ENCODE peak calls at places on chromosomes 5 and 9, in five cellular contexts. Z is OCI-LY7, G is Calu3, X is left ventricle myocardium inferior, I is GM10248. L is an unnamed sample.

GRCh38 chr5:157066080-157066479 is 7.2 kb upstream of the HAVCR1 start:
- DNase-seq in X (no peak), Z (no peak), G (no peak), I (no peak), L (no peak)

GRCh38 chr9:136019681-136020060 is 58.5 kb upstream of the UBAC1 start:
- DNase-seq in G (no peak), X (peak), I (no peak), Z (no peak), L (no peak)

GRCh38 chr5:107372723-107373487 is 297.8 kb downstream of the EFNA5 start:
- DNase-seq in G (no peak), X (no peak), I (no peak), Z (peak), L (no peak)

GRCh38 chr9:131630206-131630831 is 85.0 kb downstream of the PRRT1B start:
- DNase-seq in Z (no peak), X (no peak), I (peak), G (no peak), L (no peak)

GRCh38 chr9:134496413-134497282 is 145.0 kb upstream of the COL5A1 start:
- DNase-seq in X (no peak), Z (no peak), G (no peak), I (no peak), L (peak)

GRCh38 chr9:105690742-105691141 is 3.6 kb upstream of the TMEM38B start:
- DNase-seq in X (no peak), I (no peak), G (no peak), Z (no peak), L (peak)

GRCh38 chr5:128487041-128487440 is 51.0 kb downstream of the FBN2 start:
- DNase-seq in Z (no peak), X (no peak), I (no peak), G (no peak), L (no peak)

GRCh38 chr5:66617991-66618768 is 22.0 kb downstream of the MAST4 start:
- DNase-seq in Z (no peak), X (no peak), I (peak), G (no peak), L (no peak)

GRCh38 chr5:178487911-178488310 is 102.3 kb downstream of the COL23A1 start:
- DNase-seq in X (no peak), Z (no peak), G (no peak), I (no peak), L (no peak)

GRCh38 chr5:10288600-10289213 is 19.0 kb downstream of the CMBL start:
- DNase-seq in I (peak), X (peak), Z (peak), G (peak), L (peak)

GRCh38 chr9:88303785-88304495 is 84.3 kb upstream of the SPIN1 start:
- DNase-seq in Z (no peak), X (no peak), G (no peak), I (peak), L (no peak)

GRCh38 chr5:79962580-79963222 is 28.4 kb downstream of the MTX3 start:
- DNase-seq in X (no peak), G (no peak), I (no peak), Z (no peak), L (peak)

GRCh38 chr5:149420509-149421371 is 41.6 kb upstream of the IL17B start:
- DNase-seq in G (no peak), I (no peak), X (no peak), Z (no peak), L (no peak)

GRCh38 chr5:34598177-34598794 is 57.8 kb upstream of the RAI14 start:
- DNase-seq in I (no peak), Z (no peak), X (no peak), G (peak), L (peak)

GRCh38 chr5:116289276-116289675 is 204.5 kb downstream of the COMMD10 start:
- DNase-seq in X (no peak), I (no peak), Z (no peak), G (peak), L (peak)

GRCh38 chr9:125343518-125344284 is 82.1 kb downstream of the GAPVD1 start:
- DNase-seq in X (no peak), G (no peak), I (no peak), Z (no peak), L (peak)

GRCh38 chr9:10867194-10867593 is 254.4 kb upstream of the PTPRD start:
- DNase-seq in G (no peak), I (no peak), Z (no peak), X (no peak), L (no peak)

GRCh38 chr9:76905984-76906861 is at the start of gene PRUNE2:
- DNase-seq in X (peak), Z (no peak), I (peak), G (peak), L (peak)

GRCh38 chr9:117411547-117411946 is 3.3 kb downstream of the ASTN2 start:
- DNase-seq in Z (peak), I (peak), X (no peak), G (peak), L (peak)

GRCh38 chr9:4386819-4387218 is 87.0 kb upstream of the GLIS3 start:
- DNase-seq in G (peak), I (no peak), Z (no peak), X (no peak), L (peak)
- TF ChIP-seq CTCF in G (no peak), I (peak), Z (no peak), X (no peak), L (no peak)

DNA sequence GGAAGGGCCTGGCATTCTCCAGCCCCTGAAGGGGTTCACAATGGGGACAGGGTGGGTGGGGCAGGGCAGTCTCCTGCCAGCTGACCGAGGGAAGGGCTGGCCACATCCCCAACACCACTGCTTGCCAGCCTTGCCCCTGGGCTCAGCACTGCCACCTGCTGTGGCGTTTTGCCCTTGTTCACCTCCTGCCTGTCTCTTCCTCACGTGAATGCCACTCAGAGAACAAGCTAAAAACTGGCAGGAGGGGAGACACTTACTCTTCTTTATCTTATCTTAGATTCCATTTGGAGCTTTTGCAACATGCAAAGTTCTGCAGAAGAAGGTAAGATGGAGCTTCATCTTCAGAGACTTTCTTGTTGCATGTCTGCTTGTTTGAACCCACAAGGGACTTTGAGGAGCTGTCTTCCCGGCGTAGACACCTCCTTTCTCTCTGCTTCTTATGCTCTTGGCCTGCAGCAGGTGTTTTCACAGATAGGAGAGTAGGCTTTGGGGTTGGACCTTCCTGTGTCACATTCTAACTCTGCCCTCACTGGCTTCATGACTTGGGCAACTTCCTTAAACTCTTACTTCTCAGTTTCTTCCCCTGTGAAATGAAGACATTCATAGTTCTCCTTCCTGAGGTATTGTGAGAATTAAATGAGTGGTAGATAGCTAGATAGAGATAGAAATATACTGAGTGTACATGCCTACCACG is 4.1 kb downstream of the LRSAM1 start:
- DNase-seq in I (no peak), G (peak), Z (peak), X (peak), L (peak)
- TF ChIP-seq CTCF in I (peak), G (peak), Z (peak), X (peak), L (peak)

DNA sequence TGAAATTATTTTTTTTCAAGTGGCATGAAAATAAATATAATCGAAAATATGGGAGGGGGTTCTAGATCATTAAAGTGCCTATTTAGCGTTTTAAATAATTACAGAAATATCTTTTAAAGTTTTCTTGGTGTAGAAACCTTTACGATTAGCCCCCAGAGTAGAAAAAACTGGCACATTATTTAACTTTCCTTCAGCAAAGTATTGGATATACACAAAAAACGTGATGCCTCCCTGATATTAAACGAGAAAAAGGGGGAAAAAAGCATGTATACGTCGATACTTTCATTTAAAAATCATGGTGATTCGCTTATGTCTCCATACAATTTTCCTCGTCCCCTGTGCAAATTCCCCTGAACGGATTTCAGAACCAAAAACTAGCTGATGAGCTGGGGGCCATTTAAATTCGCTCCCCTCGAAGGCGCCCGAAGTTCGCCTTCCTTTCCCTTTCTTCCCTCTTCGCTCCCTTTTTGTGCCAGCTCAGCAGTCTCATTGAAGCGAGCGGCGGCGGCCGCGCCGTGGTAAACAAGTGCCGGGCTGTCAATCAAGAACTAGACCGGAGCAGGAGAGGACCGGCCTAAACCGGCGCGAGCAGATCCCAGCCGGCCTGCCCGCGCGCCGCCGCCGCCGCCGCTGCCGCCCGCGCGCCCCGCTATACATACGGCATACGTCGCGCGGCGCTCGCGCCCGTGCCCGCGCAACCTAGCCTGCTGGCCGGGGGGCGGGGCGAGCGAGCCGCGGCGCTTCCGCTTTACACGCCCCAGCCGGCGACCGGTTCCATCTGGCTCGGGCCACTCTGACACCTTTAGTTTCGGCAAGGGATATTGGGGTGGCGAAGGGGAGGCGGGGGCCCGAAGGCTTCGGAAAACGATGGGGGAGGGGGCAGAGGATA is 3.3 kb downstream of the ARRDC3 start:
- DNase-seq in X (peak), G (peak), Z (peak), I (peak), L (peak)
- TF ChIP-seq CTCF in X (no peak), G (no peak), Z (no peak), I (no peak), L (no peak)

GRCh38 chr5:177356756-177357458 is 817 bp upstream of the RGS14 start:
- DNase-seq in Z (peak), X (no peak), I (no peak), G (no peak), L (no peak)
- TF ChIP-seq CTCF in Z (no peak), X (no peak), I (no peak), G (no peak), L (no peak)

DNA sequence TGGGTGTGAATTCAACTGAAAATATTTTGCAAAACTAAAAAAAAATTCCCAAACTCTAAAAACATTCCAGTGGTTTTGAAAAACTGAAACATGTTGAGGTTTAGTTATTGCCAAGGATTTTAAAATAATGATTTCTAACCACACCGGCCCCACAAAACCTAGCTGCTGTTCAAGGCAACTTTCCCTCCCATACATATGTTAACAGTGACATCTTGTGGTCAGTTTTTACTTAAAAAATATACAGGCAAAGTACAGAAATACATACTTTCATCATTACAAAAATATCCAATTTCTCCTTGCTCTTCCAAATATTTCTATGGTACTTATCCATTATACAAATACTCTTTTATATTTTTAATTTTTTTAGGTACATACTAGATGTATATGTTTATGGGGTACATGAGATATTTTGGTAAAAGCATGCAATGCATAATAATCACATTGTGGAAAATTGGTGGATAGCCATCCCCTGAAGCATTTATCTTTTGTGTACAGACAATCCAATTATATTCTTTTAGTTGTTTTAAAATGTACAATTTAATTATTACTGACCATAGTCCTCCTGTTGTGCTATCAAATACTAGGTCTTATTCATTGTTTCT is 34.4 kb upstream of the MRPS30 start:
- DNase-seq in X (no peak), I (peak), Z (peak), G (no peak), L (peak)
- TF ChIP-seq CTCF in X (peak), I (peak), Z (peak), G (peak), L (peak)